ENCODE peak calls at places on chromosome 3, in seven cellular contexts. C is HCT116, D is NCI-H82, V is neural progenitor cell, P is T-helper 22 cell, Y is hepatocyte, B is heart left ventricle. Q is an unnamed sample.

GRCh38 chr3:194298331-194299227 is 52.5 kb downstream of the CPN2 start:
- DNase-seq in D (no peak), C (no peak), B (no peak), V (no peak), Y (no peak), P (no peak), Q (no peak)

GRCh38 chr3:7913283-7913682 is 588.3 kb upstream of the LMCD1 start:
- DNase-seq in P (no peak), C (no peak), D (no peak), V (no peak), B (no peak), Y (no peak), Q (no peak)

GRCh38 chr3:38725726-38726410 is 76.4 kb upstream of the SCN5A start:
- DNase-seq in C (no peak), V (no peak), B (no peak), P (no peak), D (peak), Y (no peak), Q (no peak)

GRCh38 chr3:51691949-51692348 is 14.9 kb upstream of the GRM2 start:
- DNase-seq in P (no peak), V (no peak), C (no peak), D (no peak), Y (no peak), B (no peak), Q (no peak)

GRCh38 chr3:167723872-167724271 is 10.8 kb downstream of the PDCD10 start:
- DNase-seq in C (no peak), B (no peak), P (no peak), D (no peak), V (no peak), Y (no peak), Q (no peak)

GRCh38 chr3:165642761-165643432 is 194.3 kb downstream of the BCHE start:
- DNase-seq in C (peak), V (no peak), Y (peak), D (no peak), B (no peak), P (no peak), Q (peak)

GRCh38 chr3:144273611-144274010 is 302.0 kb downstream of the DIPK2A start:
- DNase-seq in Y (peak), V (no peak), P (no peak), D (no peak), C (no peak), B (no peak), Q (no peak)

GRCh38 chr3:175107231-175107630 is 248.1 kb downstream of the NAALADL2 start:
- DNase-seq in D (peak), B (no peak), Y (no peak), C (no peak), P (no peak), V (peak), Q (no peak)

GRCh38 chr3:72369681-72370080 is 478.6 kb downstream of the SHQ1 start:
- DNase-seq in Y (no peak), B (no peak), P (no peak), V (no peak), D (no peak), C (no peak), Q (no peak)

GRCh38 chr3:153246805-153247204 is 84.8 kb downstream of the RAP2B start:
- DNase-seq in D (no peak), P (no peak), V (no peak), B (no peak), C (no peak), Y (no peak), Q (no peak)

GRCh38 chr3:98587654-98588532 is 5.5 kb downstream of the CPOX start:
- DNase-seq in C (no peak), V (no peak), P (no peak), Y (no peak), D (no peak), B (no peak), Q (peak)

GRCh38 chr3:58556761-58557181 is 19.8 kb upstream of the ACOX2 start:
- DNase-seq in Y (no peak), P (no peak), D (peak), C (no peak), V (no peak), B (no peak), Q (no peak)

GRCh38 chr3:126525091-126525852 is 1.3 kb downstream of the CHST13 start:
- DNase-seq in B (peak), D (no peak), V (no peak), C (no peak), P (no peak), Y (peak), Q (no peak)

GRCh38 chr3:122074621-122075265 is 19.6 kb downstream of the CD86 start:
- DNase-seq in B (peak), C (no peak), V (no peak), Y (no peak), D (no peak), P (no peak), Q (peak)

GRCh38 chr3:194296448-194296831 is 54.7 kb downstream of the CPN2 start:
- DNase-seq in P (no peak), C (peak), Y (peak), B (no peak), D (no peak), V (peak), Q (no peak)

GRCh38 chr3:127222664-127223063 is 29.7 kb downstream of the PRR23E start:
- DNase-seq in Y (no peak), B (no peak), C (no peak), D (peak), V (no peak), P (no peak), Q (no peak)

GRCh38 chr3:64900916-64901903 is 213.4 kb upstream of the ADAMTS9 start:
- DNase-seq in D (no peak), B (no peak), V (no peak), C (no peak), Y (no peak), P (no peak), Q (no peak)

GRCh38 chr3:9158865-9159630 is 90.4 kb downstream of the SRGAP3 start:
- DNase-seq in Y (peak), C (no peak), D (no peak), V (no peak), P (no peak), B (no peak), Q (no peak)

GRCh38 chr3:132356568-132356967 is 39.4 kb downstream of the ACP3 start:
- DNase-seq in B (no peak), P (no peak), C (no peak), V (no peak), D (no peak), Y (no peak), Q (no peak)

GRCh38 chr3:137946341-137946973 is 63.5 kb upstream of the CLDN18 start:
- DNase-seq in B (no peak), C (peak), D (peak), P (no peak), Y (peak), V (peak), Q (peak)

GRCh38 chr3:147395975-147396708 is 10.2 kb downstream of the ZIC4 start:
- DNase-seq in D (no peak), C (no peak), P (no peak), V (peak), B (no peak), Y (no peak), Q (no peak)

GRCh38 chr3:49641292-49641691 is 32.9 kb upstream of the APEH start:
- DNase-seq in D (no peak), P (no peak), Y (no peak), B (peak), C (no peak), V (no peak), Q (no peak)

GRCh38 chr3:138729279-138729678 is 105.4 kb downstream of the PIK3CB start:
- DNase-seq in V (peak), P (no peak), D (no peak), C (no peak), B (no peak), Y (no peak), Q (no peak)

GRCh38 chr3:25532763-25533162 is 104.7 kb downstream of the RARB start:
- DNase-seq in D (peak), Y (no peak), V (no peak), P (no peak), B (no peak), C (peak), Q (no peak)

GRCh38 chr3:76873509-76874242 is 166.2 kb upstream of the ROBO2 start:
- DNase-seq in Y (peak), B (no peak), P (no peak), D (no peak), C (no peak), V (no peak), Q (no peak)

GRCh38 chr3:50759015-50759414 is 84.3 kb downstream of the DOCK3 start:
- DNase-seq in Y (no peak), B (no peak), C (no peak), D (no peak), P (no peak), V (no peak), Q (no peak)

GRCh38 chr3:126865736-126866135 is 117.2 kb upstream of the PLXNA1 start:
- DNase-seq in Y (no peak), P (no peak), D (no peak), V (no peak), B (no peak), C (no peak), Q (no peak)

GRCh38 chr3:37768107-37768809 is 93.4 kb upstream of the CTDSPL start:
- DNase-seq in D (peak), Y (peak), C (no peak), V (no peak), P (no peak), B (no peak), Q (no peak)

GRCh38 chr3:30112904-30113484 is 493.4 kb upstream of the TGFBR2 start:
- DNase-seq in B (no peak), V (peak), Y (peak), C (peak), D (peak), P (no peak), Q (peak)

GRCh38 chr3:60912876-60913275 is 338.4 kb downstream of the FHIT start:
- DNase-seq in P (no peak), V (no peak), B (no peak), C (no peak), D (no peak), Y (no peak), Q (no peak)

GRCh38 chr3:123660900-123661299 is 76.0 kb upstream of the HACD2 start:
- DNase-seq in B (peak), P (no peak), V (no peak), C (no peak), Y (peak), D (no peak), Q (peak)

GRCh38 chr3:30286007-30286669 is 320.3 kb upstream of the TGFBR2 start:
- DNase-seq in C (peak), V (peak), D (no peak), Y (peak), P (no peak), B (peak), Q (peak)

GRCh38 chr3:56790016-56790950 is 11.5 kb downstream of the ARHGEF3 start:
- DNase-seq in C (no peak), P (no peak), D (no peak), Y (no peak), V (no peak), B (no peak), Q (no peak)

GRCh38 chr3:98025392-98025791 is 9.7 kb downstream of the GABRR3 start:
- DNase-seq in D (no peak), V (no peak), C (no peak), P (no peak), B (no peak), Y (no peak), Q (no peak)

Q was measured in pons.